ENCODE peak calls at places on chromosomes 3 and 15, in eight cellular contexts. R is amniotic stem cell, C is nephron progenitor cell, D is neural progenitor cell, G is iPS DF 6.9, B is suprapubic skin, E is Panc1, Y is IMR-90. Z is an unnamed sample.

GRCh38 chr3:112925560-112925959 is 49.3 kb downstream of the CD200R1 start:
- DNase-seq in B (no peak), D (no peak), E (no peak), G (no peak), R (no peak), Y (no peak), C (no peak), Z (no peak)

GRCh38 chr15:80581976-80582375 is 113.1 kb upstream of the ABHD17C start:
- DNase-seq in C (no peak), Y (peak; percentile 38), G (no peak), R (no peak), E (no peak), B (no peak), D (no peak), Z (peak; percentile 12)

GRCh38 chr3:100606894-100607512 is 2.4 kb upstream of the ADGRG7 start:
- DNase-seq in B (no peak), R (no peak), G (no peak), Y (no peak), E (no peak), C (no peak), D (no peak), Z (no peak)

GRCh38 chr3:150761831-150762661 is 923 bp downstream of the SIAH2 start:
- DNase-seq in B (no peak), E (no peak), D (peak; percentile 79), R (peak; percentile 56), C (peak; percentile 50), Y (peak; percentile 56), G (no peak), Z (peak; percentile 79)

GRCh38 chr3:117117188-117117936 is 407.8 kb downstream of the TUSC7 start:
- DNase-seq in R (no peak), D (no peak), G (no peak), E (no peak), C (no peak), Y (no peak), B (no peak), Z (no peak)

GRCh38 chr15:45644437-45644836 is 9.6 kb downstream of the SQOR start:
- DNase-seq in R (no peak), G (no peak), E (no peak), B (no peak), D (no peak), C (no peak), Y (no peak), Z (no peak)

GRCh38 chr15:61687124-61687523 is 373.1 kb downstream of the VPS13C start:
- DNase-seq in C (no peak), Y (no peak), R (no peak), D (no peak), G (no peak), E (no peak), B (no peak), Z (no peak)

GRCh38 chr3:174376346-174376745 is 482.8 kb upstream of the NAALADL2 start:
- DNase-seq in E (no peak), Y (peak; percentile 46), R (no peak), C (no peak), G (no peak), B (no peak), D (no peak), Z (no peak)

Z was measured in endodermal cell.